ENCODE peak calls at places on chromosomes 13 and 19, in nine cellular contexts. L is left ventricle myocardium inferior, J is A549, O is IMR-90, H is left lung, W is prostate gland, C is colonic mucosa, A is tibial nerve, D is fibroblast of lung. I is an unnamed sample.
A peak's percentile ranks its signal among the peaks of the same experiment; 100 is the strongest.

GRCh38 chr19:48999481-49000325 is 6.0 kb downstream of the RUVBL2 start:
- DNase-seq in L (peak; percentile 38), J (peak; percentile 81), O (peak; percentile 67), A (no peak), W (no peak), H (no peak), D (peak; percentile 64), C (peak; percentile 66), I (peak; percentile 17)

GRCh38 chr19:57436392-57436791 is 1.3 kb downstream of the ZNF749 start:
- DNase-seq in O (no peak), W (no peak), L (no peak), J (no peak), A (no peak), H (no peak), C (no peak), D (no peak), I (no peak)

GRCh38 chr13:89955773-89956172 is 1391.7 kb upstream of the MIR17HG start:
- DNase-seq in J (no peak), H (no peak), D (no peak), C (no peak), O (no peak), W (no peak), A (no peak), L (no peak), I (no peak)

GRCh38 chr13:95115525-95115924 is 185.7 kb downstream of the ABCC4 start:
- DNase-seq in C (peak; percentile 22), A (no peak), D (no peak), J (peak; percentile 33), W (no peak), O (no peak), L (no peak), H (no peak), I (no peak)

GRCh38 chr19:14363203-14364097 is 17.8 kb upstream of the ADGRE5 start:
- DNase-seq in D (peak; percentile 60), A (no peak), O (peak; percentile 42), L (peak; percentile 86), W (peak; percentile 16), C (peak; percentile 71), J (peak; percentile 52), H (peak; percentile 93), I (peak; percentile 73)

GRCh38 chr19:7917292-7918061 is 2.7 kb upstream of the SNAPC2 start:
- DNase-seq in W (no peak), J (peak; percentile 65), H (peak; percentile 85), C (no peak), A (no peak), L (no peak), O (peak; percentile 45), D (peak; percentile 61), I (peak; percentile 36)

GRCh38 chr19:17117250-17117789 is 41.7 kb downstream of the MYO9B start:
- DNase-seq in A (no peak), H (no peak), J (no peak), L (no peak), W (no peak), D (no peak), C (no peak), O (no peak), I (peak; percentile 20)

GRCh38 chr13:23384111-23384510 is 49.4 kb downstream of the SACS start:
- DNase-seq in L (no peak), C (no peak), J (no peak), O (peak; percentile 90), D (no peak), A (no peak), W (no peak), H (no peak), I (no peak)

GRCh38 chr19:53812335-53812734 is 11.8 kb downstream of the NLRP12 start:
- DNase-seq in A (no peak), D (no peak), J (no peak), L (no peak), W (no peak), O (no peak), H (peak; percentile 3), C (no peak), I (no peak)

GRCh38 chr19:53810187-53810546 is 13.9 kb downstream of the NLRP12 start:
- DNase-seq in J (no peak), A (no peak), C (no peak), W (no peak), L (no peak), D (no peak), H (no peak), O (no peak), I (no peak)

GRCh38 chr19:53810891-53811290 is 13.2 kb downstream of the NLRP12 start:
- DNase-seq in O (no peak), D (no peak), C (no peak), H (no peak), A (no peak), L (no peak), W (no peak), J (no peak), I (no peak)

GRCh38 chr19:53808710-53809125 is 15.4 kb downstream of the NLRP12 start:
- DNase-seq in J (peak; percentile 52), C (no peak), H (no peak), O (peak; percentile 42), A (no peak), W (no peak), L (no peak), D (peak; percentile 54), I (no peak)

DNA sequence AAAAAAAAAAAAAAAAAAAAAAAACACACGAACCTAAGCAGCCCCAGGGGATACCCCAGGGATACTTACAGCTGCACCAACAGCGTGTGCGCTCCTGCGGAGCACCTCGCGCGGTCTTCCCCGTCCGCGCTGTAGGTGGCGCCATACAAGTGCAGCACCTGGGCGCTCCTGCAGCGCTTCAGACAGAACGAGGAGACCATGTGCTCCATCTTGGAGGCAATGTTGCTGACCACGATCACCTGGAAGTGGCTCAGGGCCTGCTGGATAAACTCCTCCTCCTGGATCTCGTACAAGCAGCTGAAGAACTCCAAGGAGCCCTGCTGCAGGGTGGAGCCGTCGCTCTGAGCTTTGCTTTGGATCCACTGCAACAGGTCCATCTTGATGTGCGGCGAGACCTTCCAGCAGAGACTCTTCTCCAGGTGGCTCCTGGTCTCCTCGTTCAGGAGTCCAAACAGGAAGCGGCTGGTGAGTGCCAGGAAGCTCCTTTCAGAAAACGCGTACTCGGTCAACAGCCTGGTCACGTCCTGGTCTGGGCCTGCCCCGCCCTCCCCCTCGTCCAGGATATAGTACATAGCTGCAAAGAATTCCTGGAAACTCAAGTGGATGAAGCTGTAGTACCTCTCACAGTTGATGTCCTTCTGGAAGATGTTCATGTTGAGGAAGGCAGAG is 14.5 kb downstream of the NLRP12 start:
- DNase-seq in D (no peak), J (no peak), H (no peak), C (no peak), L (no peak), O (no peak), W (no peak), A (no peak), I (no peak)
- TF ChIP-seq CTCF in D (no peak), J (peak; percentile 25), H (no peak), C (no peak), L (peak; percentile 20), O (no peak), W (no peak), A (no peak), I (no peak)

DNA sequence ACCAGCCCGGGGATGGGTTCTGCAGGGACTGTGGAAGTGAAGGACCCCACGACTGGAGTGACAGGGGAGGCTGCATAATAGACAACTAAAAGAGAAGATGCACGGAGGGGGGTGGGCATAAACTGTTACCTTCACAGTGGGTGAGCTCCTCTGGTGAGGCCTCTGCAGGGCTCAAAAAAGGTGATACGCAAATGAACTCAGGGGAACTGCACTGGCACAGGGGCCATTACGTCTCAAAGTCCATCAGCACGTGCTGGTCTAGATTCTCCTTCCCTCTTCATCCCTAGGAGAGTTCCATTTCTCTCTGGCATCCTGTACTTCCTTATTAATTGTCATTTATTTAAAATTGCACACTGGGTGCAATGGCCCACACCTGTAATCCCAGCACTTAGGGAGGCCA is 8.1 kb upstream of the FFAR2 start:
- DNase-seq in O (no peak), J (no peak), A (no peak), H (no peak), D (no peak), L (no peak), C (no peak), W (no peak), I (no peak)
- H3K4me1 ChIP-seq in O (peaks cover 2% of the 10 kb centered on the region), J (peaks cover 16% of the 10 kb centered on the region), A (peaks cover 17% of the 10 kb centered on the region), H (peaks cover 11% of the 10 kb centered on the region), D (no peaks in the 10 kb centered on the region), L (peaks cover 29% of the 10 kb centered on the region), C (peaks cover 14% of the 10 kb centered on the region), W (peaks cover 5% of the 10 kb centered on the region), I (peaks cover 32% of the 10 kb centered on the region)

DNA sequence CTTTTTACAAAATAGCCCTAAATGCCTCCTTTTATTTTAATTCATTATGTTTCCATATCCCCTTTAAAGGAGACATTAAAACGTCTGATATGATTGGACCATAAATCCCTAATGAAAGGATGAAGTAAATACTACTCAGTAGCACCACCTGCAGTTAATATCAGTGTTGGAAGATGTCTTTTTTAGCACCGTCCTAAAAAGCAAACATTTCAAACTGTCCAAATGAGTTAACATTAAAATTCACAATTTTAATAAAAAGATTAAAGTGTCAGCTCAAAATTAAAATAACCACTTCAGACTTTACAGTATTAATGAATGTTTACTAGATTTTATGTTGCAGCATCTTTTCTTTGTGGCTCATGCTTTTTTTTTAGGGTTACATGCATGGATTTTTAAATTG is 12.3 kb downstream of the ZNF507 start:
- DNase-seq in J (peak; percentile 61), W (no peak), A (no peak), C (no peak), L (no peak), H (no peak), O (no peak), D (peak; percentile 27), I (no peak)
- TF ChIP-seq CTCF in J (peak; percentile 70), W (peak; percentile 33), A (no peak), C (no peak), L (peak; percentile 24), H (no peak), O (peak; percentile 25), D (peak; percentile 29), I (no peak)

GRCh38 chr19:13163609-13164364 is 13.6 kb downstream of the IER2 start:
- DNase-seq in H (peak; percentile 91), W (peak; percentile 40), O (peak; percentile 83), J (no peak), A (peak; percentile 62), D (peak; percentile 92), L (peak; percentile 67), C (peak; percentile 83), I (peak; percentile 87)

GRCh38 chr19:13165091-13165997 is 15.1 kb downstream of the IER2 start:
- DNase-seq in H (no peak), A (no peak), D (peak; percentile 22), L (no peak), C (no peak), W (no peak), J (no peak), O (no peak), I (no peak)

GRCh38 chr19:13162749-13163608 is 12.8 kb downstream of the IER2 start:
- DNase-seq in J (no peak), W (peak; percentile 99), C (peak; percentile 99), A (peak; percentile 91), D (peak; percentile 98), O (peak; percentile 97), L (peak; percentile 97), H (peak; percentile 99), I (peak; percentile 98)

GRCh38 chr19:13160557-13160956 is 10.3 kb downstream of the IER2 start:
- DNase-seq in J (no peak), D (peak; percentile 28), W (no peak), A (no peak), L (no peak), O (peak; percentile 66), C (no peak), H (no peak), I (no peak)

DNA sequence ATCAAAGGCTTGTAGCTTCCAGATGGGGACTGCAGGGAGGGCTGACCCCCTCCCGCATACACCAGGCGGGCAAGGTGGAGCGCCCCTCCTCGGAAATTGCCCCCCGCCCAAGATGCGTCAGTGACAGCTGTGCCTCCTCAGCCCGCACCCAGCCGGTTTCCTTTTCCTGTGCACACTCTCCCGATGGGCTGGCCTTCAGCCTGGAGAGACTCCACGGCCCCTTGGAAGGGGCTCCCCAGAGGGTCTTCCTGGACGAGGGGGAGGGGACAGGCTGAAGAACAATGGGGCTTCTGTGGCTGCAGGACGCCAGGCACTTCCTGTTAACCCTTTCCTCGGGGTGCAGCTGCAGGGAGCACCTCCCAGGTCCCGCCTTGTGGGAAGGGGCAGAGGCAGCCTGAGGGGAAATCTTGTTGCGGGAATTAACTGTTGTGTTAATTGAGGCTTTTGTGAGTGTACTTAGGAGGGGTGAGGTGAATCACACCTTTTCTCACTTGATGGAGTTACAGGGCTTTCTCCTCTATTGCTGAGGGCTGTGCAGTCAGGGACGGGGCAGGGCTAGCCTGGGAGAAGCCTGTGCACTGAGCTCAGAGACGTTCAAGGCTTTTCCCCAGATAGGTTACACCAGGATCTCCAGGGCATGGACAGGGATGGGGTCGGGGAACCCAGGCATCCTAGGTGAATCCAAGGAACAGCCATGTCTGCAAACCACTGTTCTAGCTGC is 14.3 kb downstream of the IER2 start:
- DNase-seq in D (peak; percentile 83), C (peak; percentile 81), J (no peak), W (no peak), A (no peak), O (peak; percentile 61), H (peak; percentile 82), L (peak; percentile 77), I (peak; percentile 48)
- H3K4me1 ChIP-seq in D (peaks cover 34% of the 10 kb centered on the region), C (peaks cover 30% of the 10 kb centered on the region), J (peaks cover 74% of the 10 kb centered on the region), W (peaks cover 8% of the 10 kb centered on the region), A (peaks cover 45% of the 10 kb centered on the region), O (peaks cover 28% of the 10 kb centered on the region), H (peaks cover 35% of the 10 kb centered on the region), L (peaks cover 78% of the 10 kb centered on the region), I (peaks cover 65% of the 10 kb centered on the region)